ENCODE peak calls at places on chromosomes 2 and 18, in five cellular contexts. One of them, this sample, is unnamed. For H3K27me3, the result is how much of the 10 kb centered on the place peaks cover.

GRCh38 chr2:15243762-15244161 is 317.4 kb downstream of the NBAS start:
- DNase-seq in lower lobe of right lung: no peak
- DNase-seq in kidney epithelial cell: no peak
- DNase-seq in psoas muscle: no peak
- DNase-seq in H1: no peak
- DNase-seq in this sample: no peak

GRCh38 chr2:200765139-200765951 is 46.4 kb upstream of the BZW1 start:
- DNase-seq in lower lobe of right lung: no peak
- DNase-seq in kidney epithelial cell: peak
- DNase-seq in psoas muscle: peak
- DNase-seq in H1: no peak
- DNase-seq in this sample: peak

GRCh38 chr2:109290887-109291675 is 162.1 kb downstream of the SH3RF3 start:
- DNase-seq in lower lobe of right lung: no peak
- DNase-seq in kidney epithelial cell: no peak
- DNase-seq in psoas muscle: no peak
- DNase-seq in H1: no peak
- DNase-seq in this sample: peak

GRCh38 chr2:144377929-144378328 is 142.0 kb downstream of the ZEB2 start:
- DNase-seq in lower lobe of right lung: no peak
- DNase-seq in kidney epithelial cell: no peak
- DNase-seq in psoas muscle: no peak
- DNase-seq in H1: no peak
- DNase-seq in this sample: no peak

GRCh38 chr18:59570101-59570875 is 126.9 kb downstream of the CCBE1 start:
- DNase-seq in lower lobe of right lung: no peak
- DNase-seq in kidney epithelial cell: no peak
- DNase-seq in psoas muscle: no peak
- DNase-seq in H1: no peak
- DNase-seq in this sample: no peak

GRCh38 chr2:17470855-17471641 is 47.2 kb downstream of the RAD51AP2 start:
- DNase-seq in lower lobe of right lung: no peak
- DNase-seq in kidney epithelial cell: no peak
- DNase-seq in psoas muscle: no peak
- DNase-seq in H1: no peak
- DNase-seq in this sample: no peak

GRCh38 chr2:196234672-196235071 is 63.3 kb upstream of the STK17B start:
- DNase-seq in lower lobe of right lung: no peak
- DNase-seq in kidney epithelial cell: no peak
- DNase-seq in psoas muscle: no peak
- DNase-seq in H1: no peak
- DNase-seq in this sample: no peak

GRCh38 chr2:130795431-130795830 is 40.1 kb downstream of the AMER3 start:
- DNase-seq in lower lobe of right lung: no peak
- DNase-seq in kidney epithelial cell: no peak
- DNase-seq in psoas muscle: no peak
- DNase-seq in H1: no peak
- DNase-seq in this sample: no peak

GRCh38 chr2:218275368-218276072 is 5.2 kb downstream of the PNKD start:
- DNase-seq in lower lobe of right lung: no peak
- DNase-seq in kidney epithelial cell: no peak
- DNase-seq in psoas muscle: no peak
- DNase-seq in H1: no peak
- DNase-seq in this sample: no peak

GRCh38 chr18:55301836-55302235 is 286.2 kb downstream of the TCF4 start:
- DNase-seq in lower lobe of right lung: no peak
- DNase-seq in kidney epithelial cell: no peak
- DNase-seq in psoas muscle: no peak
- DNase-seq in H1: no peak
- DNase-seq in this sample: no peak

GRCh38 chr2:155095613-155096012 is 397.1 kb downstream of the KCNJ3 start:
- DNase-seq in lower lobe of right lung: no peak
- DNase-seq in kidney epithelial cell: no peak
- DNase-seq in psoas muscle: no peak
- DNase-seq in H1: no peak
- DNase-seq in this sample: no peak
- H3K4me3 ChIP-seq in lower lobe of right lung: no peak
- H3K4me3 ChIP-seq in kidney epithelial cell: no peak
- H3K4me3 ChIP-seq in psoas muscle: no peak
- H3K4me3 ChIP-seq in H1: no peak
- H3K4me3 ChIP-seq in this sample: no peak

DNA sequence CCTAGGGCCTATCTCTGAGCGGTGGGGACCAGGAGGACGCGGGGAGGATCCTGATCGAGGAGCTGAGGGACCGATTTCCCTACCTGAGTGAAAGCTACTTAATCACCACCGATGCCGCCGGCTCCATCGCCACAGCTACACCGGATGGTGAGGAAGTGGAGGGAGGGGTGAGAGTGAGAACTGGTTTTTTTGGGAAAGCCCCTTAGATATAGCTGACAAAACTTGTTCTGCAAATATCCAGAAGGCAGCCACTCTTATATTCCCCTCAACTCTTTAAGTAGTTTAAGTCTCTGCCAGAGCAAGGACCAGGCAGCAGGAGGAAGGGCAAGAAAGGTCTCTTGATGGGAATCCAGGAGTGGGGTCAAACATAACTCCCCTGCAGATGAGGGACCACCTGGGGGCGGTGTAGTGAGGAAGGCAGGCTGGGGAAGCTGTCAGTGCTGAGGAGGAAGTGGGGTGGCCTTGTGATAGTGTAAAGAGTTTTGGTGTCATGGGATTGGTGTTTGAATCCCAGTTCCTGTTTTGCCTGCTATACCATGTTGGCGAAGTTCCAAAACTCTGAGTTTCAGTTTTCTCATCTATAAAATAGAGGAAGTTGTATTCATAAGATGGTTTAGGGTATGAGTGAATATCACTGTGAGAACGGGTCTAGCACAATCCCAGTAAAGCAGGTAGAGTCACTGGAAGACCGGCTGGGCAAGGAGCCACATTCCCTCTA is 3.4 kb downstream of the NAGK start:
- DNase-seq in lower lobe of right lung: no peak
- DNase-seq in kidney epithelial cell: no peak
- DNase-seq in psoas muscle: no peak
- DNase-seq in H1: no peak
- DNase-seq in this sample: no peak
- TF ChIP-seq CTCF in lower lobe of right lung: no peak
- TF ChIP-seq CTCF in kidney epithelial cell: no peak
- TF ChIP-seq CTCF in psoas muscle: no peak
- TF ChIP-seq CTCF in H1: peak
- TF ChIP-seq CTCF in this sample: no peak

GRCh38 chr2:45010706-45011036 is 1.4 kb upstream of the SIX2 start:
- DNase-seq in lower lobe of right lung: no peak
- DNase-seq in kidney epithelial cell: no peak
- DNase-seq in psoas muscle: no peak
- DNase-seq in H1: no peak
- DNase-seq in this sample: no peak

GRCh38 chr2:45013229-45014015 is 4.2 kb upstream of the SIX2 start:
- DNase-seq in lower lobe of right lung: no peak
- DNase-seq in kidney epithelial cell: no peak
- DNase-seq in psoas muscle: peak
- DNase-seq in H1: peak
- DNase-seq in this sample: no peak

GRCh38 chr2:45011621-45012602 is 2.7 kb upstream of the SIX2 start:
- DNase-seq in lower lobe of right lung: no peak
- DNase-seq in kidney epithelial cell: no peak
- DNase-seq in psoas muscle: no peak
- DNase-seq in H1: no peak
- DNase-seq in this sample: no peak

GRCh38 chr2:45012733-45013132 is 3.5 kb upstream of the SIX2 start:
- DNase-seq in lower lobe of right lung: no peak
- DNase-seq in kidney epithelial cell: no peak
- DNase-seq in psoas muscle: no peak
- DNase-seq in H1: no peak
- DNase-seq in this sample: no peak

DNA sequence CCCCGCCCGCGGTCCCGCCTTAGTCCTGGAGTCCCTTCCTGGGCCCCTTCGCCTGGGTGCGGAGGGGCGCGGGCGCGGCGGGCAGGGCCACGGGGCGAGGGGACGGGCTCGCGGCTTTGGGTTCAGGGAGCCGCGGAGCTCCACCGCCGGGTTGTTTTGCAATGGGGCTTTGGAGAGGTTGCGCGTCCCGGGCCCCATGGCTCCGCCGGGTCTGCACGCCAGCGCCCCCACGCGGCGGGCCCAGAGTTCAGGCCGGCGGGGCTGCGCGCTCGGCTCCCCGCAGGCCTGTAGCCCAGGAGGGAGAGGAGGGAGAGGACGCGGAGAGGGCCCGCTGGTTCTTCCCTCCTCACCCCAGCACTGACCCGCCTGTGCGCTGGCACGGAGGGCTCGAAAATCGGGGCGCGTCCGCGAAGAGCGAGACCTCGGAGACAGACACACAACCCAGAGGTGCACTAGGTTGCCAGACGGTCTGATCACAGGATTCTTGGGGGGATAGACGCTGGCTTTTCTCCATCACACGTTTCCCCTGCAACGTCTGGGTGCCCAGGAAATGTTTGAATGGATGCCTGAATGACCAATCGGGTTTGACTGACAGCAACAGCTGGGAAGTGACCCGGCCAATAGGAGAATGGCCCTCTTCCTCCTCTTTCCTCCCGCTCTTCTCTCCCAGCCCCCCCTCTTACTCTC is 4.9 kb upstream of the SIX2 start:
- DNase-seq in lower lobe of right lung: no peak
- DNase-seq in kidney epithelial cell: no peak
- DNase-seq in psoas muscle: peak
- DNase-seq in H1: peak
- DNase-seq in this sample: no peak
- H3K27me3 ChIP-seq in lower lobe of right lung: half or more
- H3K27me3 ChIP-seq in kidney epithelial cell: half or more
- H3K27me3 ChIP-seq in psoas muscle: under half
- H3K27me3 ChIP-seq in H1: half or more
- H3K27me3 ChIP-seq in this sample: under half

DNA sequence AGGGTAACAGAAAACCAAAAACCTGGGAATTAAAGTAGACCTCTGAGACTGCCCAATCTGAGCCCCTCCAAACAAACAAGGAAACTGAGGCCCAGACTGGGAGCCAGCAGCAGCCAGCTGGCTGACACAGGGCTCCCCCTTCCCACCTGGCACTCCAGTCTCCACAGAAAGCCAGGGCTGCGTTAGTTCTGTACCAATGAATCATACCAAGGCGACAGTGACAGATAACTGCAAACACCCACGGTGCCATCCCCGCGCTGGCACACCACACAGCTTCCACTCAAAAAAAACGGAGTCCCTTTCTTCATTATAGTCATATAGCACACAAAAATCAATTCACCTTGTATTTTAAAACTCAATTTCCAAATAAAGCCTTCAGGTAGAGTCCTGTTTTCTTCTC is 1.4 kb downstream of the PER2 start:
- DNase-seq in lower lobe of right lung: peak
- DNase-seq in kidney epithelial cell: no peak
- DNase-seq in psoas muscle: peak
- DNase-seq in H1: no peak
- DNase-seq in this sample: no peak
- H3K4me3 ChIP-seq in lower lobe of right lung: peak
- H3K4me3 ChIP-seq in kidney epithelial cell: no peak
- H3K4me3 ChIP-seq in psoas muscle: peak
- H3K4me3 ChIP-seq in H1: no peak
- H3K4me3 ChIP-seq in this sample: no peak

GRCh38 chr2:162317058-162317742 is 1.3 kb downstream of the IFIH1 start:
- DNase-seq in lower lobe of right lung: no peak
- DNase-seq in kidney epithelial cell: no peak
- DNase-seq in psoas muscle: no peak
- DNase-seq in H1: no peak
- DNase-seq in this sample: no peak

GRCh38 chr2:162316590-162316989 is 1.9 kb downstream of the IFIH1 start:
- DNase-seq in lower lobe of right lung: no peak
- DNase-seq in kidney epithelial cell: no peak
- DNase-seq in psoas muscle: no peak
- DNase-seq in H1: no peak
- DNase-seq in this sample: no peak

GRCh38 chr2:162312853-162313252 is 5.6 kb downstream of the IFIH1 start:
- DNase-seq in lower lobe of right lung: no peak
- DNase-seq in kidney epithelial cell: no peak
- DNase-seq in psoas muscle: no peak
- DNase-seq in H1: no peak
- DNase-seq in this sample: no peak

GRCh38 chr2:162317910-162318279 is 589 bp downstream of the IFIH1 start:
- DNase-seq in lower lobe of right lung: peak
- DNase-seq in kidney epithelial cell: no peak
- DNase-seq in psoas muscle: no peak
- DNase-seq in H1: no peak
- DNase-seq in this sample: no peak

GRCh38 chr2:162318280-162319222 is at the start of gene IFIH1:
- DNase-seq in lower lobe of right lung: peak
- DNase-seq in kidney epithelial cell: peak
- DNase-seq in psoas muscle: peak
- DNase-seq in H1: peak
- DNase-seq in this sample: peak
- TF ChIP-seq CTCF in lower lobe of right lung: peak
- TF ChIP-seq CTCF in kidney epithelial cell: peak
- TF ChIP-seq CTCF in psoas muscle: peak
- TF ChIP-seq CTCF in H1: peak
- TF ChIP-seq CTCF in this sample: peak

DNA sequence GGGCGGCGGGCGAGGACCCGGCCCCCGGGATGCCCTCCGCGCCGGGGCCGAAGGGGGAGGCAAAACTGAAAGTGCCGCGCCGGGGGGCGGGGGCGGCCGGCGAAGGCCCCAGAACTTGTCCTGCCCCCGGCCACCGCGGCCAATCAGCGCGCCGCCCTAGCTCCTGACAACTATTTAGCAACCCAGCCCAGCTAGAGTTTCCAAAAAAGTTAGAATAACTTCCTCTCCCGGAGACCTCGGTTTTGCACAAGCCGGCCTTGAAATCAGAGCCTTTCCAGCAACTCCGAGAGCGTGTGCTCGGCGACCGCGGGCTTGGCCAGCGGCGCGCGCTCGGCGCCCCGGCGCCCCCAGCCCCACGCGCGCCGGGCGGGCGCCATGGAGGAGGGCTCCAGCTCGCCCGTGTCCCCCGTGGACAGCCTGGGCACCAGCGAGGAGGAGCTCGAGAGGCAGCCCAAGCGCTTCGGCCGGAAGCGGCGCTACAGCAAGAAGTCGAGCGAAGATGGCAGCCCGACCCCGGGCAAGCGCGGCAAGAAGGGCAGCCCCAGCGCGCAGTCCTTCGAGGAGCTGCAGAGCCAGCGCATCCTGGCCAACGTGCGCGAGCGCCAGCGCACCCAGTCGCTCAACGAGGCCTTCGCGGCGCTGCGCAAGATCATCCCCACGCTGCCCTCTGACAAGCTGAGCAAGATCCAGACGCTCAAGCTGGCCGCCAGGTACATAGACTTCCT is at the start of gene TWIST2:
- DNase-seq in lower lobe of right lung: peak
- DNase-seq in kidney epithelial cell: peak
- DNase-seq in psoas muscle: peak
- DNase-seq in H1: peak
- DNase-seq in this sample: peak
- H3K27me3 ChIP-seq in lower lobe of right lung: half or more
- H3K27me3 ChIP-seq in kidney epithelial cell: under half
- H3K27me3 ChIP-seq in psoas muscle: under half
- H3K27me3 ChIP-seq in H1: half or more
- H3K27me3 ChIP-seq in this sample: under half